ENCODE peak calls at places on chromosomes 13 and 19, in seven cellular contexts. A is WTC11; E is BJ; H is cardiac fibroblast; U is uterus; F is CD4-positive, alpha-beta T cell; I is fibroblast of the aortic adventitia. X is an unnamed sample.

GRCh38 chr13:111792956-111793355 is 274.0 kb upstream of the SOX1 start:
- DNase-seq in A (no peak), H (no peak), F (no peak), I (no peak), U (no peak), E (no peak), X (no peak)

GRCh38 chr13:41694902-41695301 is 237.6 kb downstream of the RGCC start:
- DNase-seq in F (no peak), E (peak), I (peak), H (peak), U (peak), A (no peak), X (no peak)

GRCh38 chr19:7902796-7903243 is 857 bp upstream of the MAP2K7 start:
- DNase-seq in I (no peak), A (no peak), H (no peak), E (no peak), F (no peak), U (peak), X (no peak)

GRCh38 chr19:57192064-57192395 is 730 bp downstream of the ZNF264 start:
- DNase-seq in E (no peak), I (peak), A (no peak), H (peak), U (no peak), F (no peak), X (no peak)

GRCh38 chr13:97659602-97660001 is 225.6 kb downstream of the RAP2A start:
- DNase-seq in H (peak), E (no peak), A (peak), U (no peak), I (peak), F (no peak), X (no peak)

GRCh38 chr19:31535691-31536460 is 186.6 kb upstream of the TSHZ3 start:
- DNase-seq in E (no peak), F (no peak), A (no peak), I (no peak), U (no peak), H (no peak), X (no peak)

GRCh38 chr13:30934381-30934780 is 1.9 kb downstream of the TEX26 start:
- DNase-seq in H (no peak), E (no peak), F (no peak), I (no peak), A (peak), U (no peak), X (no peak)

GRCh38 chr19:20233105-20233504 is 66.1 kb downstream of the ZNF486 start:
- DNase-seq in H (no peak), A (no peak), U (no peak), E (no peak), I (no peak), F (no peak), X (no peak)

GRCh38 chr13:111958612-111959395 is 108.1 kb upstream of the SOX1 start:
- DNase-seq in F (no peak), E (no peak), H (no peak), A (no peak), I (no peak), U (no peak), X (no peak)

GRCh38 chr13:40506592-40507446 is 159.6 kb downstream of the FOXO1 start:
- DNase-seq in U (no peak), H (no peak), E (no peak), A (no peak), F (no peak), I (no peak), X (no peak)

GRCh38 chr19:29013325-29013724 is 199.6 kb downstream of the UQCRFS1 start:
- DNase-seq in U (no peak), H (no peak), E (no peak), A (no peak), F (no peak), I (no peak), X (no peak)

GRCh38 chr13:34577051-34577450 is 365.0 kb upstream of the NBEA start:
- DNase-seq in H (peak), I (no peak), U (no peak), E (no peak), F (no peak), A (no peak), X (no peak)

GRCh38 chr13:80249906-80250513 is 90.9 kb downstream of the SPRY2 start:
- DNase-seq in U (no peak), E (no peak), I (peak), H (peak), F (no peak), A (no peak), X (no peak)

GRCh38 chr19:6271721-6272410 is 7.9 kb downstream of the MLLT1 start:
- DNase-seq in I (peak), E (no peak), H (peak), U (peak), A (peak), F (no peak), X (no peak)
- TF ChIP-seq CTCF in I (peak), E (peak), H (no peak), U (no peak), A (no peak), F (no peak), X (peak)

DNA sequence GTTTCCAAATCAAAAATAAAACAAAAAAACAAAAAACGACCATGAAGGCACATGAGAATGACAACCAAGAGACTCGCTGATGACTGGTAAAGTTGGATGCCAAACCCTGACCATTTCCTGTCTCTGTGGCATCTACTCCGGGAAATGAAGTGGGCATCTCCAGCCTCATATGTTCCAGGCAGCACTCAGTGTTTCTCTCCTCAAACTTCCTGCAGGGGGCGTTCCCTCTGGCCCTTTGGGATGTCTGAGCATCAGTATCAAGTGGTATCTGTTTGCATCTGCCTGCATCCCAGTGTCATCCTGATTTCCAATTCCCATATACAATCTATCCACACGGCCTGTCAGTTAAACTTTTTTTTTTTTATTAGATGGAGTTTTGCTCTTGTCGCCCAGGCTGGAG is 9.8 kb upstream of the SIGLEC12 start:
- DNase-seq in U (no peak), F (no peak), H (peak), E (no peak), A (peak), I (no peak), X (no peak)
- TF ChIP-seq CTCF in U (no peak), F (no peak), H (peak), E (peak), A (peak), I (peak), X (peak)

GRCh38 chr13:100674848-100675659 is 459 bp upstream of the TMTC4 start:
- DNase-seq in E (peak), H (peak), U (peak), F (peak), A (peak), I (peak), X (peak)
- TF ChIP-seq CTCF in E (peak), H (peak), U (peak), F (peak), A (no peak), I (peak), X (peak)

GRCh38 chr19:30492581-30492980 is 120.4 kb downstream of the ZNF536 start:
- DNase-seq in U (no peak), E (no peak), A (no peak), F (no peak), I (no peak), H (no peak), X (no peak)
- TF ChIP-seq CTCF in U (no peak), E (no peak), A (no peak), F (no peak), I (no peak), H (no peak), X (no peak)

DNA sequence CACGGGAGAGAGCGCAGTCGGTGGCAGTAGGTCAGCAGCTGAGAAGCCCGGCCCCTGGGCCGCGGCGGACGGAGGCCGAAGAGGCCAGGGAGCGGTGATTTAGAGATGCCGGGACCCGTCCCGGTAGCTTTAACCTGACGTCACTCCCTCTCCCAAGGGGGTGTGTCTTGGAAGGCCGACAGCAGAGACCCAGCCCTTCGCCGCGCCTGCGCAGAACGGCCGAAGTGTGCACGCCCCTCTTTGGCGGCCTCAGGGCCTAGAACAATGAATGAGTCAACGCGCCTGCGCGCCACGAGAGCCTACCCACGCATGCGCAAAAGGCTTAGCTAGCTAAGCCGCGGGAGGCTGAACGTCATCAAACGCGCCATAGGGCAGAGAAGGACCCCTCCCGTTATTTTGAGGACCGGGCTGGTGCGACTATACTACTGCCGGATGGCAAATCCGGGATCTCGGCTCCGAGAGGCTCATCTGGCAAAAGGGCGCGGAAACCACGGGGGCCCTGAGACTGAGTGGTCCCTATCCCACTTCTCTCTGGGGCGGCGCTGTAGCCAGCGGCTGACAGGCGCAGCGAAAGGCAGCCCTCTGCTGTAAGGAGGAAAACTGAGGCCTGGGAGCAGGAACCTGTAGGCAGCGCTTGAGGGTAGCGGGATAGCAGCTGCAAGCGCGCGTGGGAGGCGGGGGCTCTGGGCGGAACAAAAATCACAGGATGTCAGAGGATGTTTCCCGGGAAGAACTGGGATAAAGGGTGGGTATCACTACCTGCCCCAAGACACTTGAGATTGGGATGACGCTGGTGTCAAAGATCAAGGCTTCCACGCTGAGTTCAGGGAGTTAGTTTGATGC is at the start of the genes IRGQ and ZNF576:
- DNase-seq in E (peak), U (peak), A (peak), H (peak), I (peak), F (peak), X (peak)
- TF ChIP-seq CTCF in E (peak), U (peak), A (no peak), H (no peak), I (no peak), F (no peak), X (no peak)